ENCODE peak calls at places on chromosomes 16 and 17, in ten cellular contexts. A, U, R, Z, M, X, F, V, J and C are unnamed samples. For H3K27me3 and H3K36me3, the result is how much of the 10 kb centered on the place peaks cover.

GRCh38 chr17:37131064-37131463 is 182.3 kb downstream of the AATF start:
- DNase-seq in A (no peak), U (no peak), R (peak), Z (no peak), M (no peak), X (peak), F (no peak), V (no peak), J (no peak), C (peak)

GRCh38 chr16:68724797-68725196 is 12.3 kb upstream of the CDH1 start:
- DNase-seq in A (no peak), U (no peak), R (no peak), Z (no peak), M (no peak), X (peak), F (no peak), V (no peak), J (no peak), C (peak)

GRCh38 chr17:9684955-9685621 is 39.8 kb downstream of the USP43 start:
- DNase-seq in A (no peak), U (no peak), R (no peak), Z (no peak), M (no peak), X (no peak), F (no peak), V (no peak), J (no peak), C (no peak)

GRCh38 chr17:51914613-51915012 is 243.9 kb downstream of the CA10 start:
- DNase-seq in A (no peak), U (no peak), R (no peak), Z (no peak), M (no peak), X (no peak), F (no peak), V (no peak), J (no peak), C (no peak)

GRCh38 chr16:70659546-70659945 is 13.2 kb downstream of the IL34 start:
- DNase-seq in A (no peak), U (no peak), R (no peak), Z (no peak), M (no peak), X (no peak), F (no peak), V (no peak), J (no peak), C (peak)

GRCh38 chr17:52306314-52306713 is 147.8 kb upstream of the CA10 start:
- DNase-seq in A (no peak), U (no peak), R (no peak), Z (no peak), M (no peak), X (no peak), F (no peak), V (no peak), J (no peak), C (no peak)

GRCh38 chr17:54950116-54950515 is 18.3 kb downstream of the COX11 start:
- DNase-seq in A (no peak), U (no peak), R (no peak), Z (no peak), M (no peak), X (no peak), F (no peak), V (no peak), J (no peak), C (no peak)

GRCh38 chr17:10126554-10127493 is 71.6 kb downstream of the GAS7 start:
- DNase-seq in A (no peak), U (peak), R (peak), Z (no peak), M (no peak), X (peak), F (no peak), V (no peak), J (no peak), C (peak)

GRCh38 chr17:9755083-9755482 is 36.3 kb downstream of the DHRS7C start:
- DNase-seq in A (no peak), U (no peak), R (no peak), Z (no peak), M (no peak), X (no peak), F (no peak), V (no peak), J (no peak), C (no peak)

GRCh38 chr17:71900830-71901229 is 220.0 kb upstream of the SOX9 start:
- DNase-seq in A (no peak), U (no peak), R (no peak), Z (no peak), M (no peak), X (no peak), F (no peak), V (no peak), J (no peak), C (no peak)

GRCh38 chr16:55856950-55857349 is 18.2 kb downstream of the CES5A start:
- DNase-seq in A (no peak), U (no peak), R (no peak), Z (no peak), M (no peak), X (no peak), F (no peak), V (no peak), J (no peak), C (no peak)

GRCh38 chr16:31700530-31701388 is 172.8 kb upstream of the ZNF267 start:
- DNase-seq in A (no peak), U (peak), R (peak), Z (peak), M (peak), X (peak), F (peak), V (peak), J (peak), C (peak)

GRCh38 chr17:1256699-1257098 is 13.5 kb upstream of the BHLHA9 start:
- DNase-seq in A (no peak), U (peak), R (no peak), Z (no peak), M (no peak), X (no peak), F (no peak), V (no peak), J (no peak), C (peak)

GRCh38 chr16:67860589-67861398 is 12.1 kb upstream of the EDC4 start:
- DNase-seq in A (no peak), U (no peak), R (peak), Z (no peak), M (no peak), X (no peak), F (no peak), V (no peak), J (no peak), C (no peak)

GRCh38 chr17:63189930-63190329 is 223.9 kb downstream of the TANC2 start:
- DNase-seq in A (no peak), U (no peak), R (no peak), Z (no peak), M (no peak), X (no peak), F (no peak), V (no peak), J (no peak), C (no peak)

GRCh38 chr17:489758-490329 is 137.2 kb upstream of the RPH3AL start:
- DNase-seq in A (peak), U (peak), R (peak), Z (peak), M (no peak), X (peak), F (peak), V (peak), J (peak), C (peak)

GRCh38 chr16:48374255-48374654 is 11.0 kb downstream of the SIAH1 start:
- DNase-seq in A (no peak), U (no peak), R (no peak), Z (no peak), M (no peak), X (no peak), F (no peak), V (no peak), J (no peak), C (no peak)

GRCh38 chr16:28977703-28978641 is 3.4 kb downstream of the SPNS1 start:
- DNase-seq in A (no peak), U (no peak), R (no peak), Z (no peak), M (no peak), X (peak), F (no peak), V (no peak), J (no peak), C (peak)

GRCh38 chr16:67853670-67854069 is 6.2 kb upstream of the CENPT start:
- DNase-seq in A (no peak), U (no peak), R (no peak), Z (no peak), M (no peak), X (no peak), F (no peak), V (no peak), J (no peak), C (no peak)

GRCh38 chr17:75135946-75136345 is 4.4 kb upstream of the NT5C start:
- DNase-seq in A (no peak), U (no peak), R (no peak), Z (no peak), M (no peak), X (no peak), F (no peak), V (no peak), J (no peak), C (no peak)

GRCh38 chr16:81204794-81205680 is 33.5 kb upstream of the BCO1 start:
- DNase-seq in A (peak), U (no peak), R (peak), Z (peak), M (peak), X (peak), F (peak), V (no peak), J (no peak), C (peak)

GRCh38 chr16:68227850-68228553 is 7.9 kb downstream of the ESRP2 start:
- DNase-seq in A (no peak), U (no peak), R (no peak), Z (no peak), M (peak), X (no peak), F (no peak), V (no peak), J (peak), C (no peak)

GRCh38 chr17:31554930-31555329 is 163.5 kb downstream of the RAB11FIP4 start:
- DNase-seq in A (no peak), U (no peak), R (no peak), Z (no peak), M (no peak), X (no peak), F (no peak), V (no peak), J (no peak), C (no peak)

GRCh38 chr16:29745126-29745852 is 501 bp downstream of the C16orf54 start:
- DNase-seq in A (no peak), U (no peak), R (no peak), Z (no peak), M (no peak), X (no peak), F (peak), V (peak), J (peak), C (peak)

GRCh38 chr17:79220715-79221291 is 146.2 kb downstream of the ENGASE start:
- DNase-seq in A (peak), U (no peak), R (no peak), Z (no peak), M (no peak), X (no peak), F (no peak), V (no peak), J (no peak), C (peak)

GRCh38 chr17:17670701-17671319 is 10.4 kb upstream of the RAI1 start:
- DNase-seq in A (no peak), U (no peak), R (no peak), Z (no peak), M (no peak), X (no peak), F (no peak), V (no peak), J (no peak), C (no peak)

GRCh38 chr17:3907483-3908216 is 8.6 kb downstream of the P2RX1 start:
- DNase-seq in A (peak), U (no peak), R (no peak), Z (no peak), M (no peak), X (no peak), F (no peak), V (no peak), J (no peak), C (no peak)

GRCh38 chr17:29732613-29733012 is 109.9 kb upstream of the CORO6 start:
- DNase-seq in A (no peak), U (no peak), R (peak), Z (no peak), M (no peak), X (peak), F (no peak), V (no peak), J (no peak), C (no peak)

GRCh38 chr17:10793256-10793655 is 10.6 kb downstream of the TMEM238L start:
- DNase-seq in A (no peak), U (no peak), R (no peak), Z (no peak), M (no peak), X (no peak), F (no peak), V (no peak), J (no peak), C (no peak)

GRCh38 chr17:67245694-67246397 is 850 bp upstream of the HELZ start:
- DNase-seq in A (peak), U (peak), R (peak), Z (peak), M (peak), X (peak), F (no peak), V (peak), J (peak), C (peak)

GRCh38 chr17:74245145-74245817 is 28.8 kb upstream of the DNAI2 start:
- DNase-seq in A (no peak), U (no peak), R (peak), Z (no peak), M (no peak), X (no peak), F (no peak), V (no peak), J (no peak), C (peak)

GRCh38 chr17:75831032-75831567 is 13.1 kb downstream of the UNC13D start:
- DNase-seq in A (no peak), U (no peak), R (no peak), Z (no peak), M (no peak), X (no peak), F (no peak), V (no peak), J (no peak), C (peak)

GRCh38 chr16:47644166-47644565 is 183.0 kb downstream of the PHKB start:
- DNase-seq in A (no peak), U (peak), R (peak), Z (peak), M (no peak), X (no peak), F (no peak), V (no peak), J (peak), C (no peak)

GRCh38 chr16:56795011-56795410 is 65.1 kb downstream of the NUP93 start:
- DNase-seq in A (no peak), U (no peak), R (no peak), Z (no peak), M (no peak), X (no peak), F (no peak), V (no peak), J (no peak), C (no peak)

GRCh38 chr17:34665150-34665802 is 85.9 kb downstream of the TMEM132E start:
- DNase-seq in A (peak), U (no peak), R (no peak), Z (no peak), M (no peak), X (no peak), F (no peak), V (no peak), J (no peak), C (peak)

GRCh38 chr17:5219536-5219935 is 15.1 kb downstream of the SCIMP start:
- DNase-seq in A (no peak), U (no peak), R (no peak), Z (no peak), M (no peak), X (no peak), F (no peak), V (no peak), J (peak), C (no peak)

GRCh38 chr17:8556074-8556473 is 74.5 kb downstream of the MYH10 start:
- DNase-seq in A (no peak), U (no peak), R (no peak), Z (no peak), M (no peak), X (peak), F (no peak), V (no peak), J (no peak), C (no peak)

GRCh38 chr17:79036181-79036580 is 12.2 kb downstream of the C1QTNF1 start:
- DNase-seq in A (no peak), U (no peak), R (no peak), Z (no peak), M (no peak), X (no peak), F (no peak), V (no peak), J (peak), C (no peak)

DNA sequence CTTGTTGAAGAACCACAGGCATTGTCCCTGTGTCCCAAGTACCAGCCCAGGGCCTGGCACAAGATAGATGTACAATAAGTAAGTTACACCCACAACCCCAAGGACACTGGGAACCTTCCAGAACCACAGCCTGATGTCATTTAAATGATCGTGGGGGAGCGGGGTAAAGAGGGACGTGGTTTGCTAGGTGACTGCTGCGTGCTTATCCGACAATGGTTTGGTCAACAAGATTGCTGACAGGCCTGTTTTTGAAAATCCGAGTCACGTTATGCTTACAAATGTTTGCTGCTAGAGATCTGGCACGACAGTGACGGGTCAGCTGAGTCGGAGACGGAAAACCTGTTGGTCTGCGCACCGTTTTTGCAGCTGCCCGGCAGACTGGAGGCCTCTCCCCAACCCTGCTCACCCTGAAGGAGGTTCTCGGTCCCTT is 22.8 kb downstream of the COTL1 start:
- DNase-seq in A (no peak), U (no peak), R (no peak), Z (no peak), M (peak), X (no peak), F (no peak), V (no peak), J (peak), C (no peak)
- H3K4me3 ChIP-seq in A (no peak), U (no peak), R (no peak), Z (no peak), M (no peak), X (no peak), F (peak), V (peak), J (no peak), C (no peak)

GRCh38 chr17:80631142-80632045 is 86.8 kb downstream of the RPTOR start:
- DNase-seq in A (no peak), U (no peak), R (no peak), Z (no peak), M (no peak), X (no peak), F (no peak), V (no peak), J (no peak), C (no peak)
- H3K27me3 ChIP-seq in A (under half), U (under half), R (under half), Z (under half), M (under half), X (under half), F (under half), V (under half), J (under half), C (under half)

DNA sequence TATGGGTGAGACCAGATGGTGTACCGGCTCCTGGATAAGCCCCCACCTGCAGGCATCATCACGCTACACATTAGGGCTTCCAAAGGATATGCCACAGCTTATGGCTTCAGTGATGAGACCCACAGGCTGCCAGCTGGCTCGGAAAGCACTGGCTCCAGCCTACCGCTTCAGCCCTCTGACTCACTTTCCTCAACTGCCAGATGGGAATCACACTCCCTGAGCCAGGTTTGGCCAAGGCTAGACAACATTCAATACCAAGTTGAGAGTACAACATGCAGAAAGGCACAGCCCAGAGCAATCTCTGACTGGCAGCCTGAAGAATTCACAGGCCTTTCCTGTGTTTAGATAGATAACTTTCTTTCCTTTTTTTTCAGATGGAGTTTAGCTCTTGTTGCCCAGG is 10.3 kb downstream of the CENPV start:
- DNase-seq in A (no peak), U (no peak), R (peak), Z (no peak), M (no peak), X (no peak), F (no peak), V (no peak), J (no peak), C (no peak)
- H3K36me3 ChIP-seq in A (under half), U (under half), R (under half), Z (under half), M (under half), X (under half), F (under half), V (under half), J (under half), C (under half)

GRCh38 chr17:80782536-80783427 is 208.9 kb upstream of the CHMP6 start:
- DNase-seq in A (no peak), U (no peak), R (peak), Z (no peak), M (no peak), X (no peak), F (peak), V (no peak), J (peak), C (no peak)
- H3K4me3 ChIP-seq in A (no peak), U (no peak), R (peak), Z (no peak), M (no peak), X (no peak), F (peak), V (peak), J (no peak), C (no peak)

GRCh38 chr17:39599665-39600468 is 7.9 kb downstream of the NEUROD2 start:
- DNase-seq in A (no peak), U (no peak), R (no peak), Z (no peak), M (no peak), X (no peak), F (no peak), V (no peak), J (no peak), C (peak)
- H3K27me3 ChIP-seq in A (half or more), U (half or more), R (half or more), Z (half or more), M (half or more), X (half or more), F (half or more), V (half or more), J (under half), C (half or more)

DNA sequence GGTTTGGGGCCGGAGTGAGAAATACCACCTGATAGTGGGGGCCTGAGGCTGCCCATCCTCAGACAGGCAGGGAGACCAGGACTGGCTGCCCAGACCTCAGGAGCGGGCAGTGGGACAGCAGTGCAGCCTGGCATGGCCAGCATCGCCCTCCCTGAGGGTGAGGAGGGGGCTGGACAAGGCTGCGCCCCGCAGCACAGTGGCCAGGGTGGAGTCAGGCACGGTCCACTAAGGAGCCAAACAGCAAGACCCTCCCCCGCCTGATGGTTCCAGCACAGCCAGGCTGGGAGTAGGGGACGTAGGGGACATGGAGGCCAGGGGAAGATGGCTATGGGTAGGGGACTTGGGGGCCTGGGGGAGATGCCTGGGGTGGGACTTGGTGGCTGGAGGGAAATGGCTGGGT is 3.3 kb downstream of the ZNF598 start:
- DNase-seq in A (peak), U (no peak), R (no peak), Z (no peak), M (peak), X (no peak), F (no peak), V (no peak), J (no peak), C (no peak)
- H3K36me3 ChIP-seq in A (under half), U (under half), R (under half), Z (under half), M (under half), X (under half), F (under half), V (under half), J (under half), C (under half)

GRCh38 chr16:87806608-87807546 is 41.1 kb upstream of the KLHDC4 start:
- DNase-seq in A (peak), U (peak), R (peak), Z (peak), M (peak), X (peak), F (peak), V (no peak), J (peak), C (peak)
- H3K4me3 ChIP-seq in A (peak), U (peak), R (peak), Z (no peak), M (peak), X (no peak), F (peak), V (peak), J (no peak), C (no peak)